ENCODE peak calls at places on chromosomes 12 and 14, in seven cellular contexts. B, R, L, X, K, S and P are unnamed samples.

GRCh38 chr14:62209287-62209899 is 447.2 kb downstream of the SNAPC1 start:
- DNase-seq in L (no peak), B (no peak), S (no peak), R (peak; percentile 89), X (no peak), K (no peak), P (no peak)

GRCh38 chr14:94239416-94239815 is 53.7 kb downstream of the SERPINA10 start:
- DNase-seq in X (no peak), B (no peak), S (no peak), L (no peak), K (no peak), R (no peak), P (no peak)

GRCh38 chr14:32033516-32033915 is 43.6 kb upstream of the ARHGAP5 start:
- DNase-seq in X (no peak), R (no peak), B (no peak), L (no peak), K (no peak), S (no peak), P (no peak)

GRCh38 chr12:51907083-51907863 is at the start of gene ACVRL1:
- DNase-seq in K (no peak), S (no peak), L (no peak), X (no peak), R (no peak), B (no peak), P (no peak)

GRCh38 chr12:99911076-99911475 is 73.7 kb downstream of the ANKS1B start:
- DNase-seq in R (peak; percentile 89), X (no peak), L (no peak), B (peak; percentile 35), K (peak; percentile 48), S (peak; percentile 78), P (no peak)

GRCh38 chr14:102945346-102946130 is 23.1 kb downstream of the AMN start:
- DNase-seq in S (no peak), X (no peak), R (peak; percentile 84), K (no peak), B (no peak), L (no peak), P (no peak)

GRCh38 chr12:84070311-84070710 is 842.3 kb downstream of the SLC6A15 start:
- DNase-seq in R (peak; percentile 89), L (no peak), K (no peak), S (no peak), X (no peak), B (no peak), P (no peak)

GRCh38 chr12:62726471-62726980 is 208.4 kb downstream of the PPM1H start:
- DNase-seq in X (no peak), S (no peak), L (no peak), K (no peak), R (no peak), B (no peak), P (no peak)

GRCh38 chr12:76201316-76201715 is 116.8 kb upstream of the NAP1L1 start:
- DNase-seq in X (no peak), K (no peak), B (no peak), S (no peak), L (no peak), R (no peak), P (no peak)

GRCh38 chr12:53803703-53804102 is 51.9 kb upstream of the CISTR start:
- DNase-seq in X (no peak), B (no peak), K (no peak), L (no peak), R (no peak), S (peak; percentile 36), P (no peak)

GRCh38 chr14:54758041-54758440 is 144.6 kb downstream of the GCH1 start:
- DNase-seq in L (no peak), S (no peak), K (no peak), R (no peak), B (no peak), X (no peak), P (no peak)

GRCh38 chr12:64733857-64734256 is 25.3 kb downstream of the GNS start:
- DNase-seq in R (no peak), S (peak; percentile 36), B (no peak), K (peak; percentile 68), L (no peak), X (no peak), P (no peak)

GRCh38 chr14:69493791-69494190 is 9.3 kb downstream of the PLEKHD1 start:
- DNase-seq in R (no peak), K (no peak), S (no peak), B (no peak), X (no peak), L (no peak), P (no peak)

GRCh38 chr14:69325646-69326265 is 65.8 kb downstream of the GALNT16 start:
- DNase-seq in R (no peak), L (no peak), S (no peak), B (no peak), K (no peak), X (no peak), P (no peak)

DNA sequence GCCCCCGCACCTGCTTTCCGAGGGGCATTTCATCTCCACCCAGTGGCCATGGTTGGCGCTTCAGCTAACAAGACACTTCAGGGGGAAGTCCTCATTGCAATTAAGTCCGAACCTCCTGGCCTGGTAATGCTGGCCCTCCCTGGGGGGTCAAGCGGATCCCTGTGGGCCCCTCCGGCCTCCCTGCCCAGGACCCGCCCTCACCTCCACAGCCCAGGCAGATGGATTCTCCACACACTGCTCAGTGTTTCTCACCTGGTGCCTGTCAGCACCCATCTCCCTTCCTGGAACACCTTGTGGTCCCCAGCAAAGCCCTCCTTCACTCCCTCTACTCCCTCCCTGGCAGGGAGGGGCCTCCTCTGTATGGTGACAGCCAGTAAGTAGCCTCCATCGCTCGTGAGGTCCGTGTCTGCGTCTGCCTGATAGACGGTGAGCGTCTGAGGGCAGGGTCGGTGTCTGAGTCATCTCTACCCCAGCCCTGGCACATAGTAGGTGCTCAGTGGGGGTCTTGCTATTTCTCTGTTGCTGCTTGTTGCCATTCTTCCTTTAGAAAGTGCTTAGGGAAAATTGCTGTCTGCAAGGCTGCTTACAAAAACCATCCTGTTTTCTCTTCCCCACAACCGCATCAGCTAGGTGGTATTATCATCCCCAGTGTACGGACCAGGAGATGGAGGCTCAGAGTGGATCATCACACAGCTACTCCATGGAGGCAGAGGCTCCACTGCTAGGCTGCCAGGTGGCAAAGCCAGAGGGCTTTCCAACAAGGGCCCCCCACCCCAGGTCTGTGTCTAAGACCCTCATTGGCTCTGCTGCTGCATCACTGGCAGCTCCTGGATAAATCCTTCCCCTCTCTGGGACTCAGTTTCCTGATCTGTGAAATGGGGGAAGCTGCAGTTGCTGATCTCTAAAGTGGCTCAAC is 39.7 kb upstream of the EML1 start:
- DNase-seq in X (peak; percentile 13), S (no peak), B (no peak), K (no peak), R (no peak), L (no peak), P (no peak)
- TF ChIP-seq POLR2A in X (no peak), S (no peak), B (no peak), K (no peak), R (no peak), L (no peak), P (no peak)

GRCh38 chr12:24561882-24562760 is 386.8 kb downstream of the BCAT1 start:
- DNase-seq in L (no peak), R (peak; percentile 62), X (peak; percentile 59), B (peak; percentile 67), K (no peak), S (peak; percentile 15), P (peak; percentile 26)
- TF ChIP-seq POLR2A in L (no peak), R (no peak), X (no peak), B (no peak), K (no peak), S (no peak), P (no peak)

GRCh38 chr12:14885718-14886201 is at the start of gene MGP:
- DNase-seq in L (no peak), K (no peak), B (no peak), X (no peak), S (no peak), R (peak; percentile 18), P (no peak)
- TF ChIP-seq POLR2A in L (no peak), K (no peak), B (no peak), X (no peak), S (no peak), R (no peak), P (no peak)

GRCh38 chr14:104729835-104730181 is 5.8 kb downstream of the ADSS1 start:
- DNase-seq in X (no peak), K (no peak), R (no peak), S (no peak), B (no peak), L (no peak), P (no peak)
- TF ChIP-seq POLR2A in X (no peak), K (no peak), R (no peak), S (no peak), B (no peak), L (no peak), P (no peak)